ENCODE peak calls at places on chromosome 7, in nine cellular contexts. B is activated T-cell treated with anti-CD3 and anti-CD28 coated beads for 4 hours; S is CD8-positive, alpha-beta memory T cell; I is WTC11; T is choroid plexus epithelial cell; G is prostate gland; P is left lung; V is NCI-H2081 treated with DMSO at 0.1 percent for 48 hours; W is foreskin fibroblast. L is an unnamed sample.
A peak's percentile ranks its signal among the peaks of the same experiment; 100 is the strongest.

GRCh38 chr7:128014864-128015263 is 16.4 kb downstream of the LRRC4 start:
- DNase-seq in B (no peak), S (no peak), I (no peak), T (no peak), G (no peak), P (no peak), V (no peak), W (no peak), L (no peak)

GRCh38 chr7:17010637-17011300 is 129.0 kb upstream of the AGR3 start:
- DNase-seq in B (no peak), S (no peak), I (no peak), T (no peak), G (no peak), P (no peak), V (no peak), W (no peak), L (no peak)

GRCh38 chr7:231030-231857 is 38.9 kb downstream of the FAM20C start:
- DNase-seq in B (no peak), S (no peak), I (peak; percentile 51), T (no peak), G (no peak), P (no peak), V (no peak), W (no peak), L (no peak)

GRCh38 chr7:22630069-22630468 is 96.9 kb upstream of the IL6 start:
- DNase-seq in B (no peak), S (no peak), I (peak; percentile 11), T (no peak), G (no peak), P (no peak), V (no peak), W (no peak), L (no peak)

GRCh38 chr7:148379693-148380092 is 210.9 kb upstream of the C7orf33 start:
- DNase-seq in B (no peak), S (no peak), I (no peak), T (no peak), G (no peak), P (no peak), V (no peak), W (no peak), L (no peak)

GRCh38 chr7:128937647-128938523 is at the start of gene IRF5:
- DNase-seq in B (no peak), S (no peak), I (peak; percentile 56), T (no peak), G (peak; percentile 49), P (peak; percentile 82), V (no peak), W (no peak), L (no peak)

GRCh38 chr7:19944363-19945120 is 171.1 kb upstream of the TMEM196 start:
- DNase-seq in B (no peak), S (no peak), I (no peak), T (peak; percentile 4), G (no peak), P (no peak), V (no peak), W (no peak), L (no peak)

GRCh38 chr7:90994601-90995000 is 269.6 kb upstream of the FZD1 start:
- DNase-seq in B (no peak), S (no peak), I (no peak), T (no peak), G (no peak), P (no peak), V (no peak), W (no peak), L (no peak)

GRCh38 chr7:45089314-45089891 is 634 bp upstream of the NACAD start:
- DNase-seq in B (peak; percentile 30), S (peak; percentile 59), I (peak; percentile 95), T (peak; percentile 49), G (peak; percentile 48), P (peak; percentile 54), V (peak; percentile 39), W (no peak), L (peak; percentile 71)